ENCODE peak calls at places on chromosome 20, in six cellular contexts. J is iPS DF 6.9, O is fibroblast of lung, L is cardiac muscle cell, M is small intestine, A is sigmoid colon. U is an unnamed sample.

GRCh38 chr20:16916165-16916564 is 168.0 kb downstream of the OTOR start:
- DNase-seq in J (no peak), O (no peak), L (no peak), M (no peak), A (no peak), U (no peak)

GRCh38 chr20:56940466-56940865 is 311.4 kb downstream of the TFAP2C start:
- DNase-seq in J (no peak), O (no peak), L (no peak), M (no peak), A (no peak), U (no peak)

GRCh38 chr20:50625986-50626677 is 65.2 kb downstream of the RIPOR3 start:
- DNase-seq in J (no peak), O (peak; percentile 49), L (peak; percentile 73), M (peak; percentile 18), A (peak; percentile 89), U (peak; percentile 36)

GRCh38 chr20:18263723-18264122 is 24.6 kb upstream of the ZNF133 start:
- DNase-seq in J (no peak), O (no peak), L (no peak), M (no peak), A (no peak), U (no peak)

GRCh38 chr20:32470025-32470861 is 112.1 kb downstream of the ASXL1 start:
- DNase-seq in J (no peak), O (peak; percentile 58), L (peak; percentile 90), M (peak; percentile 66), A (no peak), U (peak; percentile 16)

GRCh38 chr20:39986231-39986904 is 702.7 kb downstream of the MAFB start:
- DNase-seq in J (no peak), O (peak; percentile 93), L (peak; percentile 1), M (no peak), A (peak; percentile 92), U (no peak)

GRCh38 chr20:16945619-16946018 is 197.5 kb downstream of the OTOR start:
- DNase-seq in J (no peak), O (no peak), L (no peak), M (no peak), A (no peak), U (no peak)

GRCh38 chr20:51425347-51426106 is 117.0 kb downstream of the NFATC2 start:
- DNase-seq in J (no peak), O (no peak), L (no peak), M (no peak), A (no peak), U (no peak)

GRCh38 chr20:32820000-32820697 is 395 bp downstream of the MAPRE1 start:
- DNase-seq in J (no peak), O (peak; percentile 42), L (peak; percentile 70), M (peak; percentile 58), A (no peak), U (peak; percentile 15)

GRCh38 chr20:56683077-56683865 is 54.2 kb downstream of the TFAP2C start:
- DNase-seq in J (no peak), O (no peak), L (no peak), M (no peak), A (no peak), U (no peak)

GRCh38 chr20:826695-827323 is 6.7 kb upstream of the FAM110A start:
- DNase-seq in J (no peak), O (no peak), L (no peak), M (no peak), A (peak; percentile 11), U (no peak)

GRCh38 chr20:45358282-45359068 is 4.5 kb upstream of the SYS1 start:
- DNase-seq in J (no peak), O (peak; percentile 74), L (peak; percentile 93), M (no peak), A (peak; percentile 98), U (no peak)

GRCh38 chr20:6164421-6165341 is 41.9 kb upstream of the FERMT1 start:
- DNase-seq in J (no peak), O (no peak), L (peak; percentile 7), M (no peak), A (no peak), U (peak; percentile 15)

GRCh38 chr20:40016884-40017283 is 672.2 kb downstream of the MAFB start:
- DNase-seq in J (no peak), O (no peak), L (no peak), M (no peak), A (no peak), U (no peak)

GRCh38 chr20:18857640-18858039 is 44.1 kb downstream of the SCP2D1 start:
- DNase-seq in J (no peak), O (no peak), L (no peak), M (no peak), A (no peak), U (no peak)

GRCh38 chr20:34931771-34932170 is 23.8 kb downstream of the GSS start:
- DNase-seq in J (no peak), O (no peak), L (no peak), M (no peak), A (no peak), U (no peak)

GRCh38 chr20:16865406-16865805 is 117.2 kb downstream of the OTOR start:
- DNase-seq in J (no peak), O (no peak), L (no peak), M (no peak), A (no peak), U (no peak)

GRCh38 chr20:19976595-19977372 is 40.4 kb upstream of the NAA20 start:
- DNase-seq in J (no peak), O (peak; percentile 84), L (peak; percentile 79), M (peak; percentile 20), A (peak; percentile 84), U (peak; percentile 63)

GRCh38 chr20:49115565-49115964 is 69.5 kb downstream of the CSE1L start:
- DNase-seq in J (no peak), O (peak; percentile 64), L (peak; percentile 71), M (no peak), A (no peak), U (no peak)

GRCh38 chr20:32479012-32479411 is 106.1 kb downstream of the NOL4L start:
- DNase-seq in J (no peak), O (no peak), L (no peak), M (peak; percentile 32), A (peak; percentile 44), U (no peak)

GRCh38 chr20:24823989-24824693 is 124.9 kb upstream of the CST7 start:
- DNase-seq in J (no peak), O (no peak), L (no peak), M (no peak), A (peak; percentile 48), U (no peak)

GRCh38 chr20:1392693-1393506 is at the start of gene FKBP1A:
- DNase-seq in J (peak; percentile 41), O (peak; percentile 90), L (peak; percentile 94), M (peak; percentile 94), A (peak; percentile 96), U (peak; percentile 78)

GRCh38 chr20:49697071-49697470 is 16.6 kb downstream of the B4GALT5 start:
- DNase-seq in J (no peak), O (no peak), L (no peak), M (peak; percentile 83), A (no peak), U (no peak)

GRCh38 chr20:19764207-19764606 is 6.1 kb downstream of the RIN2 start:
- DNase-seq in J (no peak), O (no peak), L (no peak), M (peak; percentile 46), A (no peak), U (no peak)

GRCh38 chr20:46040902-46041535 is 12.0 kb downstream of the SLC12A5 start:
- DNase-seq in J (no peak), O (peak; percentile 25), L (peak; percentile 61), M (no peak), A (no peak), U (no peak)

GRCh38 chr20:57651977-57652864 is 32.0 kb upstream of the ZBP1 start:
- DNase-seq in J (no peak), O (no peak), L (no peak), M (no peak), A (no peak), U (no peak)

GRCh38 chr20:56624786-56625681 is 4.1 kb upstream of the TFAP2C start:
- DNase-seq in J (no peak), O (no peak), L (no peak), M (no peak), A (no peak), U (no peak)

GRCh38 chr20:62589720-62590119 is 52.6 kb upstream of the SLCO4A1 start:
- DNase-seq in J (no peak), O (no peak), L (no peak), M (no peak), A (no peak), U (no peak)

GRCh38 chr20:52924411-52925271 is 47.5 kb upstream of the TSHZ2 start:
- DNase-seq in J (no peak), O (no peak), L (peak; percentile 5), M (no peak), A (no peak), U (no peak)

DNA sequence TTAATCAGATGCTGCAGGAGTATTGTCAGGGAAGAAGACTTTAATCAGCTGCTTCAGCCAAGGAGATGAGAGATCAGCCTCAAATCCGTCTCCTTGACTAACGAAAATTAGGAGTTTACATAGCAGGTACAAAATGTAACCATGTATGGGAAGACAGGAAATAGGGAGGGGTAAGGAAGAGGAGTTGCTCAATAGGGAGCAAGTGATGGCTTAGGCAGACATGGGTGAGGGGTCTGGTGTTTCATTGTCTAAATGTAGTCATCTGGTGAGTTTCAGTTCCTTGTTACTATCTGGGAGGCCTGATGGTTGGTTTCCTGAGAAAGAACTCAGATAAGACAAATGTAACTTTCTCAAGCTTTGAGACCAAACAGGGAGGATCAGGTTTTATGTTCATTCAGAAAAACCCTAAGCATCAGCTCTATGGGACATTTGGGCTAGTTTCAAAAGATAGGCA is 217.3 kb upstream of the SULF2 start:
- DNase-seq in J (no peak), O (no peak), L (peak; percentile 88), M (no peak), A (no peak), U (no peak)
- H3K4me1 ChIP-seq in J (peaks cover 1% of the 10 kb centered on the region), O (no peaks in the 10 kb centered on the region), L (no peaks in the 10 kb centered on the region), M (no peaks in the 10 kb centered on the region), A (no peaks in the 10 kb centered on the region), U (no peaks in the 10 kb centered on the region)

DNA sequence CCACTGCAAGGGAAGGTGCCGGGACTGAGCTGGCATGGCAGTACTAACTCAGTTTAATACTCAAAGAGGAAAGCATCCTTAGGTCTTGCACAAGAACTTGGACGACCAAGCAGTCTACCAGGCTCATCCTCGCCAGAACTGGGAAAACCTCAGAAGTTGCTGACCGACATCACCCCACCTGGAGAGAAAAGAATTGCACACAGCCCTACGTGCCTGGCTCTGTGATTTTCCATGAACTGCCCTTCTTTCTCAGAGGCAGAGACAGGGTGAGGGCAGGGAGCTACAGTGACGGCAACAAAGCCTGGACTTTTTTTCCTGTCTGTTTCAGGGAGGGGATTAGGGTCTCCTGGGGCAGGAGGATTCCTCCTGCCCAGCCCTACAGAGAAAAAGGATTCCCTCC is 8.0 kb downstream of the JAG1 start:
- DNase-seq in J (no peak), O (no peak), L (peak; percentile 36), M (no peak), A (peak; percentile 85), U (no peak)
- H3K4me1 ChIP-seq in J (peaks cover 16% of the 10 kb centered on the region), O (peaks cover 7% of the 10 kb centered on the region), L (peaks cover 48% of the 10 kb centered on the region), M (peaks cover 5% of the 10 kb centered on the region), A (peaks cover 56% of the 10 kb centered on the region), U (peaks cover 7% of the 10 kb centered on the region)

DNA sequence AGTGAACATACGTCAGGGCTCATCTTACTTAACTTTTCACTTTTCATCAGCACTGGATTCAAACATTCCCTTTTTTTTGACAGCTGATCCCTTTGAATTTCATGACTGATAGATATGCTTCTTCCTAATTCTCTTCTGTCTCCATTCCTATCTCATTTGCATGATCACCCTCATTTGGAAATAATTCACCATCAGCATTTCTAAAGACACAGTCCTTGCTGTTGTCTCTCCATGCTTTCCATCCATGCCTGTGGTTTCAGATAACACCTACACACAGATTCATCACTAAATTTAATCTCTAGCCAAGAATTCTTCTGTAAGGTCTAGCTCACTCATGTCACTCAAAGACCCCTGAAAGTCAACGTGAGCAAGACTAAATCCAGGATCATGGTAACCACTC is 228.4 kb upstream of the BTBD3 start:
- DNase-seq in J (no peak), O (no peak), L (no peak), M (no peak), A (no peak), U (no peak)
- H3K4me1 ChIP-seq in J (no peaks in the 10 kb centered on the region), O (no peaks in the 10 kb centered on the region), L (peaks cover 3% of the 10 kb centered on the region), M (no peaks in the 10 kb centered on the region), A (peaks cover 12% of the 10 kb centered on the region), U (no peaks in the 10 kb centered on the region)

GRCh38 chr20:3221398-3222226 is 12.3 kb downstream of the ITPA start:
- DNase-seq in J (no peak), O (no peak), L (no peak), M (peak; percentile 44), A (no peak), U (no peak)
- H3K4me1 ChIP-seq in J (no peaks in the 10 kb centered on the region), O (no peaks in the 10 kb centered on the region), L (no peaks in the 10 kb centered on the region), M (no peaks in the 10 kb centered on the region), A (peaks cover 6% of the 10 kb centered on the region), U (peaks cover 6% of the 10 kb centered on the region)